ENCODE peak calls at places on chromosomes 16 and 17, in seven cellular contexts. Z is heart left ventricle, X is ascending aorta, T is body of pancreas, W is A673, F is astrocyte of the spinal cord, S is lower lobe of right lung. Y is an unnamed sample.

GRCh38 chr16:67504190-67505021 is 21.1 kb upstream of the AGRP start:
- DNase-seq in Z (peak; percentile 72), X (peak; percentile 39), T (no peak), W (no peak), F (peak; percentile 40), S (peak; percentile 79), Y (no peak)

GRCh38 chr17:1511756-1512321 is 4.6 kb downstream of the INPP5K start:
- DNase-seq in Z (peak; percentile 38), X (no peak), T (no peak), W (peak; percentile 79), F (no peak), S (no peak), Y (peak; percentile 60)

GRCh38 chr16:10740845-10741208 is 2.8 kb upstream of the NUBP1 start:
- DNase-seq in Z (no peak), X (no peak), T (no peak), W (no peak), F (no peak), S (no peak), Y (no peak)

GRCh38 chr17:5676012-5676411 is 91.7 kb upstream of the NLRP1 start:
- DNase-seq in Z (no peak), X (no peak), T (no peak), W (no peak), F (no peak), S (no peak), Y (no peak)

GRCh38 chr17:34398990-34399389 is 36.0 kb upstream of the CCL1 start:
- DNase-seq in Z (no peak), X (no peak), T (no peak), W (no peak), F (no peak), S (no peak), Y (no peak)

GRCh38 chr16:86007524-86007923 is 108.6 kb downstream of the IRF8 start:
- DNase-seq in Z (no peak), X (no peak), T (no peak), W (no peak), F (no peak), S (no peak), Y (no peak)

GRCh38 chr16:19883296-19883951 is 1.2 kb downstream of the GPRC5B start:
- DNase-seq in Z (peak; percentile 72), X (no peak), T (peak; percentile 52), W (peak; percentile 69), F (peak; percentile 31), S (no peak), Y (peak; percentile 52)

GRCh38 chr17:4566785-4567184 is 6.4 kb upstream of the GGT6 start:
- DNase-seq in Z (peak; percentile 49), X (no peak), T (peak; percentile 71), W (peak; percentile 73), F (peak; percentile 32), S (peak; percentile 39), Y (peak; percentile 51)

GRCh38 chr17:33892677-33893076 is 362.4 kb upstream of the CCL2 start:
- DNase-seq in Z (no peak), X (no peak), T (no peak), W (no peak), F (no peak), S (no peak), Y (no peak)

GRCh38 chr17:19769946-19770652 is 22.0 kb upstream of the ALDH3A1 start:
- DNase-seq in Z (no peak), X (no peak), T (no peak), W (no peak), F (peak; percentile 25), S (no peak), Y (peak; percentile 98)

GRCh38 chr16:29662729-29663019 is 373 bp upstream of the SPN start:
- DNase-seq in Z (no peak), X (no peak), T (no peak), W (no peak), F (no peak), S (peak; percentile 50), Y (no peak)

GRCh38 chr16:66660422-66661209 is 35.9 kb downstream of the CMTM4 start:
- DNase-seq in Z (peak; percentile 75), X (no peak), T (peak; percentile 69), W (peak; percentile 67), F (peak; percentile 86), S (peak; percentile 66), Y (peak; percentile 89)

GRCh38 chr17:28898261-28898955 is 875 bp upstream of the FLOT2 start:
- DNase-seq in Z (no peak), X (no peak), T (no peak), W (no peak), F (no peak), S (no peak), Y (no peak)
- H3K4me3 ChIP-seq in Z (peak overlapping the region; percentile 96), X (peak overlapping the region; percentile 63), T (no peak overlapping the region), W (no peak overlapping the region), F (no peak overlapping the region), S (peak overlapping the region; percentile 94), Y (peak overlapping the region; percentile 87)

DNA sequence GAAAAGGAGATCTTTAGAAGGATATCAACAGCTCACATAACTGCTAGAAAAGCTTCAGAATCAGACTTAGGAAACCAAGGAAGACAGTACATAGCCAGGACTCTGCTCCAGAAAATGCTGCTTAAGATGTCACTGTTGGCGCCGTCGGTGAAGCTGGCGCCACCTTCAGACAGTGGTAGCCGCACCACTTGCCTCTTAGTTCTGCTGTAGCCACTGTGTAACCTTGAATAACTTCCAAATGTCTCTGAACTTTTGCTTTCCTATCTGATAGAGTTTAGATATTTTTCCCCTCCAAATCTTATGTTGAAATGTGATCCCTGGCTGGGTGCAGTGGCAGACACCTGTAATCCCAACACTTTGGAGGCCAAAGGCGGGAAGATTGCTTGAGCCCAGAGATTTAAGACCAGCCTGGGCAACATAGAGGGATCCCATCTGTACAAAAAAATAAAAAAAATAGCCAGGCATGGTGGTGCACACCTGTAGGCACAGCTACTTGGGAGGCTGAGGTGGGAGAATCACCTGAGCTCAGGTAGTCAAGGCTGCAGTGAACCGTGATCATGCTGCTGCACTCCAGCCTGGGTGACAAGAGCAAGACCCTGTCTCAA is 6.3 kb upstream of the USP31 start:
- DNase-seq in Z (no peak), X (no peak), T (peak; percentile 69), W (peak; percentile 44), F (no peak), S (no peak), Y (peak; percentile 22)
- TF ChIP-seq CTCF in Z (peak; percentile 27), X (peak; percentile 28), T (peak; percentile 30), W (peak; percentile 70), F (peak; percentile 58), S (peak; percentile 25), Y (peak; percentile 53)

GRCh38 chr16:70685061-70685937 is 554 bp downstream of the MTSS2 start:
- DNase-seq in Z (peak; percentile 55), X (no peak), T (peak; percentile 36), W (peak; percentile 42), F (no peak), S (no peak), Y (no peak)
- H3K4me3 ChIP-seq in Z (peak overlapping the region; percentile 96), X (peak overlapping the region; percentile 89), T (peak overlapping the region; percentile 21), W (peak overlapping the region; percentile 65), F (peak overlapping the region; percentile 79), S (peak overlapping the region; percentile 73), Y (peak overlapping the region; percentile 87)

DNA sequence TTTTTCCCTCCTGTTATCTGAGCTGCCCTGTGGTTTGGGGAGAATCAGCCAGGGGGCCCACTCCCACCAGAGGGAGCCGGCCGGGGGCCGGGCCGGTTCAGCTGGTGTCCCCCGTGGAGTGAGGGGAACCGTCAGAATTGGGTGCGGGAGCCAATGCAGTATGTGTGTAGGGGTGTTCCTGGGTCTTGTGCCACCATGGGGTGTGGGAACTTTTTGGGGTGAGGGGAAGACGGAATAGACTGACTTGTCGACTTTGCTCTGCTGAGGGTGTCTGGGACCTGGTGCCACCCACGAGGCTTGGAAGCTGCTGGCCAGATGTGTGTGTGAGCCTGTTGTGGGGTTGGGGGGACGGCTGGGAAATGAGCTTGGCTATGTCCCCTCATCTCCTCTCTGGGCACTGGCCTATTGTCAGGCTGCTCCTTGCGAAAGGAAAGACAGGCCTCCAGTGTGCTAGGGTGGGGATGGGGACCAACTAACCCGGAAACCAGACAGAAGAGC is 9.9 kb downstream of the RARA start:
- DNase-seq in Z (peak; percentile 32), X (no peak), T (no peak), W (no peak), F (no peak), S (peak; percentile 49), Y (no peak)
- TF ChIP-seq CTCF in Z (peak; percentile 7), X (peak; percentile 33), T (no peak), W (no peak), F (peak; percentile 29), S (no peak), Y (peak; percentile 38)

GRCh38 chr16:69036399-69037091 is 68.9 kb upstream of the HAS3 start:
- DNase-seq in Z (no peak), X (no peak), T (peak; percentile 22), W (no peak), F (no peak), S (no peak), Y (no peak)

GRCh38 chr16:69037373-69038160 is 67.9 kb upstream of the HAS3 start:
- DNase-seq in Z (no peak), X (no peak), T (no peak), W (no peak), F (no peak), S (no peak), Y (no peak)

GRCh38 chr16:69035375-69035774 is 70.1 kb upstream of the HAS3 start:
- DNase-seq in Z (no peak), X (no peak), T (no peak), W (no peak), F (no peak), S (no peak), Y (no peak)

GRCh38 chr16:69040144-69040909 is 65.1 kb upstream of the HAS3 start:
- DNase-seq in Z (no peak), X (no peak), T (no peak), W (peak; percentile 17), F (peak; percentile 42), S (no peak), Y (peak; percentile 83)

GRCh38 chr16:69039333-69039941 is 66.0 kb upstream of the HAS3 start:
- DNase-seq in Z (no peak), X (no peak), T (no peak), W (peak; percentile 70), F (peak; percentile 55), S (no peak), Y (peak; percentile 41)
- H3K4me3 ChIP-seq in Z (no peak overlapping the region), X (no peak overlapping the region), T (no peak overlapping the region), W (no peak overlapping the region), F (no peak overlapping the region), S (no peak overlapping the region), Y (no peak overlapping the region)

GRCh38 chr16:84044108-84044488 is 1.5 kb upstream of the SLC38A8 start:
- DNase-seq in Z (no peak), X (no peak), T (peak; percentile 39), W (no peak), F (no peak), S (peak; percentile 21), Y (peak; percentile 36)
- TF ChIP-seq CTCF in Z (peak; percentile 7), X (no peak), T (peak; percentile 24), W (peak; percentile 33), F (peak; percentile 44), S (no peak), Y (peak; percentile 49)

Y was measured in fibroblast of villous mesenchyme.